ENCODE peak calls at places on chromosomes 1 and 21, in four cellular contexts. One of them, this sample, is unnamed.

GRCh38 chr1:230248876-230249275 is 177.3 kb downstream of the PGBD5 start:
- DNase-seq in K562: no peak
- DNase-seq in foreskin fibroblast: no peak
- DNase-seq in AG04450: no peak
- DNase-seq in this sample: no peak

GRCh38 chr21:45491623-45492022 is 50.6 kb downstream of the SLC19A1 start:
- DNase-seq in K562: no peak
- DNase-seq in foreskin fibroblast: no peak
- DNase-seq in AG04450: no peak
- DNase-seq in this sample: no peak

GRCh38 chr1:101293461-101294045 is 56.7 kb downstream of the S1PR1 start:
- DNase-seq in foreskin fibroblast: no peak
- DNase-seq in K562: no peak
- DNase-seq in AG04450: no peak
- DNase-seq in this sample: peak

GRCh38 chr1:212229654-212230053 is 55.6 kb upstream of the PPP2R5A start:
- DNase-seq in K562: peak
- DNase-seq in foreskin fibroblast: peak
- DNase-seq in AG04450: peak
- DNase-seq in this sample: no peak

GRCh38 chr1:231236131-231236571 is 4.9 kb upstream of the GNPAT start:
- DNase-seq in K562: no peak
- DNase-seq in AG04450: no peak
- DNase-seq in foreskin fibroblast: no peak
- DNase-seq in this sample: no peak

GRCh38 chr1:6803357-6803756 is 18.1 kb downstream of the CAMTA1 start:
- DNase-seq in K562: no peak
- DNase-seq in foreskin fibroblast: no peak
- DNase-seq in AG04450: no peak
- DNase-seq in this sample: no peak

GRCh38 chr21:44761011-44761729 is 40.5 kb downstream of the UBE2G2 start:
- DNase-seq in foreskin fibroblast: no peak
- DNase-seq in AG04450: no peak
- DNase-seq in K562: peak
- DNase-seq in this sample: no peak

GRCh38 chr1:228009116-228009827 is 2.5 kb downstream of the WNT3A start:
- DNase-seq in K562: no peak
- DNase-seq in AG04450: no peak
- DNase-seq in foreskin fibroblast: no peak
- DNase-seq in this sample: no peak

GRCh38 chr1:90488451-90488850 is 228.7 kb downstream of the BARHL2 start:
- DNase-seq in foreskin fibroblast: no peak
- DNase-seq in AG04450: no peak
- DNase-seq in K562: no peak
- DNase-seq in this sample: peak

GRCh38 chr21:34692458-34693020 is 23.7 kb downstream of the CLIC6 start:
- DNase-seq in foreskin fibroblast: no peak
- DNase-seq in AG04450: no peak
- DNase-seq in K562: no peak
- DNase-seq in this sample: no peak

GRCh38 chr1:32228771-32229170 is 6.6 kb downstream of the EIF3I start:
- DNase-seq in AG04450: no peak
- DNase-seq in foreskin fibroblast: no peak
- DNase-seq in K562: no peak
- DNase-seq in this sample: no peak

GRCh38 chr1:208527197-208527596 is 283.0 kb upstream of the PLXNA2 start:
- DNase-seq in foreskin fibroblast: no peak
- DNase-seq in AG04450: no peak
- DNase-seq in K562: no peak
- DNase-seq in this sample: no peak

GRCh38 chr1:84632975-84633427 is 57.3 kb downstream of the SSX2IP start:
- DNase-seq in AG04450: peak
- DNase-seq in K562: no peak
- DNase-seq in foreskin fibroblast: peak
- DNase-seq in this sample: peak

GRCh38 chr1:19003371-19004290 is 47.2 kb upstream of the IFFO2 start:
- DNase-seq in AG04450: peak
- DNase-seq in K562: peak
- DNase-seq in foreskin fibroblast: no peak
- DNase-seq in this sample: no peak

GRCh38 chr1:17763995-17764394 is 8.9 kb downstream of the ACTL8 start:
- DNase-seq in K562: no peak
- DNase-seq in foreskin fibroblast: no peak
- DNase-seq in AG04450: no peak
- DNase-seq in this sample: no peak

GRCh38 chr1:66520655-66521054 is 13.3 kb upstream of the SGIP1 start:
- DNase-seq in foreskin fibroblast: no peak
- DNase-seq in AG04450: no peak
- DNase-seq in K562: no peak
- DNase-seq in this sample: no peak

GRCh38 chr1:161099090-161099802 is 1.1 kb downstream of the KLHDC9 start:
- DNase-seq in K562: no peak
- DNase-seq in AG04450: no peak
- DNase-seq in foreskin fibroblast: no peak
- DNase-seq in this sample: no peak

GRCh38 chr1:115299266-115299665 is 38.8 kb downstream of the NGF start:
- DNase-seq in foreskin fibroblast: no peak
- DNase-seq in K562: no peak
- DNase-seq in AG04450: no peak
- DNase-seq in this sample: peak

GRCh38 chr1:159012495-159012894 is 2.8 kb downstream of the IFI16 start:
- DNase-seq in K562: no peak
- DNase-seq in AG04450: no peak
- DNase-seq in foreskin fibroblast: no peak
- DNase-seq in this sample: no peak

GRCh38 chr1:86741947-86742572 is 37.7 kb downstream of the SH3GLB1 start:
- DNase-seq in foreskin fibroblast: no peak
- DNase-seq in AG04450: no peak
- DNase-seq in K562: peak
- DNase-seq in this sample: peak

GRCh38 chr1:189606047-189606446 is 871.6 kb downstream of the BRINP3 start:
- DNase-seq in foreskin fibroblast: no peak
- DNase-seq in AG04450: no peak
- DNase-seq in K562: no peak
- DNase-seq in this sample: no peak

GRCh38 chr1:230899845-230900251 is 31.5 kb upstream of the C1orf198 start:
- DNase-seq in foreskin fibroblast: no peak
- DNase-seq in K562: no peak
- DNase-seq in AG04450: peak
- DNase-seq in this sample: peak

GRCh38 chr1:43994794-43995790 is 3.7 kb downstream of the CCDC24 start:
- DNase-seq in AG04450: no peak
- DNase-seq in K562: peak
- DNase-seq in foreskin fibroblast: no peak
- DNase-seq in this sample: no peak

GRCh38 chr1:240385985-240386978 is 225.7 kb downstream of the GREM2 start:
- DNase-seq in foreskin fibroblast: peak
- DNase-seq in AG04450: peak
- DNase-seq in K562: no peak
- DNase-seq in this sample: peak

GRCh38 chr1:24384251-24385090 is 29.1 kb downstream of the STPG1 start:
- DNase-seq in foreskin fibroblast: peak
- DNase-seq in K562: no peak
- DNase-seq in AG04450: no peak
- DNase-seq in this sample: no peak

GRCh38 chr1:24540051-24540905 is 15.6 kb upstream of the NCMAP start:
- DNase-seq in K562: no peak
- DNase-seq in foreskin fibroblast: no peak
- DNase-seq in AG04450: no peak
- DNase-seq in this sample: no peak

GRCh38 chr1:156684227-156684782 is 7.1 kb upstream of the NES start:
- DNase-seq in AG04450: no peak
- DNase-seq in foreskin fibroblast: peak
- DNase-seq in K562: no peak
- DNase-seq in this sample: no peak

GRCh38 chr1:29272171-29272907 is 36.0 kb downstream of the PTPRU start:
- DNase-seq in K562: no peak
- DNase-seq in AG04450: no peak
- DNase-seq in foreskin fibroblast: no peak
- DNase-seq in this sample: no peak

GRCh38 chr1:16992102-16992501 is 11.7 kb upstream of the MFAP2 start:
- DNase-seq in K562: no peak
- DNase-seq in AG04450: no peak
- DNase-seq in foreskin fibroblast: no peak
- DNase-seq in this sample: no peak

DNA sequence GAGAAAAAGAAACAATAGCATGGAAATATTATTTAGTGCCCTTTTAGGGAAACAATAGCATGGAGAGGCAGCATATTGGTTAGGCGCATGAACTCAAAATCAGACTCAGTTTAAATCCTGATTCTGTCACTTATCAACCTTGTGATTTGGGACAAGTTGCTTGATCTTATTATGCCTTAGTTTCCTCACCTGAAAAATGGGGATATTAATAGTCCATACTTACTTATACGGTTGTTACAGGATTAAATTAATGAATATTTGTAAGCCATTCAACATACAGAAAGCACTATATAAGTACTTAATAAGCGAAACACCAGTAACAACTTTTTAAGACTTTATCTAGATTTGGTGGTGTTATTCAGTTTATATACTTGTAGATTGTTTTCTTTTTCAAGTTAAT is 1.2 kb downstream of the TSEN15 start:
- DNase-seq in K562: no peak
- DNase-seq in foreskin fibroblast: no peak
- DNase-seq in AG04450: no peak
- DNase-seq in this sample: no peak
- H3K4me3 ChIP-seq in K562: peak
- H3K4me3 ChIP-seq in foreskin fibroblast: peak
- H3K4me3 ChIP-seq in AG04450: peak
- H3K4me3 ChIP-seq in this sample: peak

DNA sequence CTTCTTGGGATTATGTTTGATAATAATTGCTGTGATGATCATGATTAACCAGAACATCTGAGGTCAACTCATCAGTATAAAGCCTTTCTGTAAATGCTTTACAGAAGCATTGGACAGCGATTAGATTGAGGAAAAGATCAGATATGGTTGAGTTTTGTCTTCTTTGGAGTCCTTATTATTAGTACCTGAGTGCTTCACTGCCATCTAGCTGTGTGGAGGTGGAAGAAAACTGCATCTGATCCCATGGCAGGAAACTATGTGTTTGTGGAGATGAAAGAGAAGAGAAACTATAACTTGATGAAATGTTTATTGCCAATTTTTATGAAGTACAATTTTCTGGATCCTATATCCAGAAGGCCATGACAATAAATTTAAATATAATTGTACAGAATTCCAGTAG is 11.4 kb downstream of the FLG2 start:
- DNase-seq in K562: no peak
- DNase-seq in foreskin fibroblast: no peak
- DNase-seq in AG04450: no peak
- DNase-seq in this sample: no peak
- TF ChIP-seq CTCF in K562: no peak
- TF ChIP-seq CTCF in foreskin fibroblast: peak
- TF ChIP-seq CTCF in AG04450: no peak
- TF ChIP-seq CTCF in this sample: peak

GRCh38 chr1:204349602-204350001 is 10.1 kb downstream of the PLEKHA6 start:
- DNase-seq in K562: no peak
- DNase-seq in AG04450: no peak
- DNase-seq in foreskin fibroblast: no peak
- DNase-seq in this sample: no peak

GRCh38 chr1:204353213-204353910 is 6.4 kb downstream of the PLEKHA6 start:
- DNase-seq in K562: no peak
- DNase-seq in foreskin fibroblast: no peak
- DNase-seq in AG04450: no peak
- DNase-seq in this sample: no peak

GRCh38 chr1:204350265-204350664 is 9.5 kb downstream of the PLEKHA6 start:
- DNase-seq in foreskin fibroblast: no peak
- DNase-seq in AG04450: no peak
- DNase-seq in K562: no peak
- DNase-seq in this sample: no peak

GRCh38 chr1:204348722-204349121 is 11.0 kb downstream of the PLEKHA6 start:
- DNase-seq in foreskin fibroblast: peak
- DNase-seq in AG04450: no peak
- DNase-seq in K562: peak
- DNase-seq in this sample: no peak

DNA sequence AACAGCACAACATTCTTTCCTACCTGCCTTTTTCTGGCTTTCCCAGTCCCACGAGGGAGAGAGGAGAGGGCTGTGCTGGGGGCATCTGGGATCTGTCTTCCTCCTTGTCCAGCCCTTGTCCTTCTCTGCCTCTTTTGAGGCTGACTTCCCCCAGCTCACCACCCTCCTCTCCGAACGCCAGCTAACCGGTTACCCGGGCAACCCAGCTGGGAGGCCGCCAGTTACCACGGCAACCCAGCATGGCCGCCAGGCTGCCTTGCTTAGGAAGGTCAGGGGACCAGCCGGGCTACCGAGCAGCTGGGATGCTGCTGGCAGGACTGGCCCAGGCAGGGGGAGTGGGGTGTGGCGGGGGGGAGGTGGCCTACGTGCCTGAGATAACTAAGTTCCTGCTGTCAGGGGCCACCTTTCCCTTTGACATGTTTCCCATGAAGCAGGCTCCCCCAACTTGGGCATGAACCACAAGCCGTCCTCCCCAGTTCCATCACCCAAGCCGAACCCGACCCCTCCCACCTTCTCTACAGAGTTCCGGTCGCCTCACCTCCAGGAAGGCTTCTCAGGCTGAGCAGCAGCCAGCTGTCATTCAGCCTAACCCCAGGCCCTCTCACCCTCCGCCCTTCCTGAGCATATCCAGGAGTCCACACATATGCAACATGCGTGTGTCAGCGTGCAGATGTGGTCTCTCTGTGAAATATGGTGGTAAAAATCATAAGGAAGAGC is 8.7 kb downstream of the PLEKHA6 start:
- DNase-seq in AG04450: peak
- DNase-seq in foreskin fibroblast: peak
- DNase-seq in K562: peak
- DNase-seq in this sample: peak
- H3K4me3 ChIP-seq in AG04450: peak
- H3K4me3 ChIP-seq in foreskin fibroblast: peak
- H3K4me3 ChIP-seq in K562: no peak
- H3K4me3 ChIP-seq in this sample: peak

GRCh38 chr1:201025571-201026002 is 2.1 kb upstream of the KIF21B start:
- DNase-seq in AG04450: no peak
- DNase-seq in foreskin fibroblast: no peak
- DNase-seq in K562: peak
- DNase-seq in this sample: no peak
- TF ChIP-seq CTCF in AG04450: peak
- TF ChIP-seq CTCF in foreskin fibroblast: peak
- TF ChIP-seq CTCF in K562: peak
- TF ChIP-seq CTCF in this sample: peak

DNA sequence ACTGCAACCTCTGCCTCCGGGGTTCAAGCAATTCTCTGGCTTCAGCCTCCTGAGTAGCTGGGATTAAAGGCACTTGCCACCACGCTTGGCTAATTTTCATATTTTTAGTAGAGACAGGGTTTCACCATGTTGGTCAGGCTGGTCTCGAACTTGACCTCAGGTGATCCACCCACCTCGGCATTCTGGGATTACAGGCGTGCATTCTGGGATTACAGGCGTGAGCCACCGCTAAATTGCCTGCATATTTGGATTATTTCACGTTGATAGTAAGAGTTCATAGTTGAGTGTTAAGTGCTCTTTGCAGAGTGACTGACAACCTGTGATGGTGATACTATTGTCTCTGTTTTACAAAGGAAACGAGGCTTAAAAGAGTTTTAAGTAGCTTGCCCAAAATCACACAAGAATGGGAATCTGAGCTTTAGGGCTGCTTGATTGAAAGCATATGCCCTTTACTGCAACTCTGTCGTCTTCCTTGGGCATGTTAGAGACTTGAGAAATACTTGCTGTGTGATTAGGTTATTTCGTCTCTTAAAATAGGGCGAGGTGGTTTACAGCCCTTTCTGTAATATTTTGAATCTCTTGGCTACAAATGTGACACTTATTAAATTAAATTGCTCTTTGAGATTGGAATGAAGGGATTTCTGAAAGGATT is 12.4 kb downstream of the CDC42 start:
- DNase-seq in K562: no peak
- DNase-seq in AG04450: no peak
- DNase-seq in foreskin fibroblast: peak
- DNase-seq in this sample: no peak
- H3K4me3 ChIP-seq in K562: no peak
- H3K4me3 ChIP-seq in AG04450: no peak
- H3K4me3 ChIP-seq in foreskin fibroblast: no peak
- H3K4me3 ChIP-seq in this sample: no peak

This sample was measured in astrocyte of the cerebellum.